ENCODE peak calls at places on chromosomes 13 and 19, in four cellular contexts. One of them, this sample, is unnamed.
A peak's percentile ranks its signal among the peaks of the same experiment; 100 is the strongest.

GRCh38 chr19:41479757-41480191 is 36.8 kb downstream of the ERICH4 start:
- DNase-seq in activated naive CD8-positive, alpha-beta T cell treated with anti-CD3 and anti-CD28 coated beads, Interleukin-2, amount 10 ng/mL, durations not matched to agents 7 days and 5 days: no peak
- DNase-seq in glutamatergic neuron: no peak
- DNase-seq in lower leg skin: no peak
- DNase-seq in this sample: no peak

GRCh38 chr19:32181356-32181920 is 164.0 kb upstream of the ZNF507 start:
- DNase-seq in glutamatergic neuron: no peak
- DNase-seq in lower leg skin: peak; percentile 59
- DNase-seq in activated naive CD8-positive, alpha-beta T cell treated with anti-CD3 and anti-CD28 coated beads, Interleukin-2, amount 10 ng/mL, durations not matched to agents 7 days and 5 days: no peak
- DNase-seq in this sample: no peak

GRCh38 chr13:66558511-66558910 is 671.6 kb downstream of the PCDH9 start:
- DNase-seq in glutamatergic neuron: no peak
- DNase-seq in lower leg skin: no peak
- DNase-seq in activated naive CD8-positive, alpha-beta T cell treated with anti-CD3 and anti-CD28 coated beads, Interleukin-2, amount 10 ng/mL, durations not matched to agents 7 days and 5 days: no peak
- DNase-seq in this sample: no peak

GRCh38 chr19:2533686-2534085 is 57.8 kb downstream of the GADD45B start:
- DNase-seq in glutamatergic neuron: no peak
- DNase-seq in lower leg skin: no peak
- DNase-seq in activated naive CD8-positive, alpha-beta T cell treated with anti-CD3 and anti-CD28 coated beads, Interleukin-2, amount 10 ng/mL, durations not matched to agents 7 days and 5 days: no peak
- DNase-seq in this sample: no peak

GRCh38 chr19:50331187-50332013 is 2.2 kb upstream of the KCNC3 start:
- DNase-seq in activated naive CD8-positive, alpha-beta T cell treated with anti-CD3 and anti-CD28 coated beads, Interleukin-2, amount 10 ng/mL, durations not matched to agents 7 days and 5 days: no peak
- DNase-seq in glutamatergic neuron: no peak
- DNase-seq in lower leg skin: no peak
- DNase-seq in this sample: no peak

GRCh38 chr13:28136916-28137315 is 1.4 kb upstream of the PAN3 start:
- DNase-seq in glutamatergic neuron: no peak
- DNase-seq in activated naive CD8-positive, alpha-beta T cell treated with anti-CD3 and anti-CD28 coated beads, Interleukin-2, amount 10 ng/mL, durations not matched to agents 7 days and 5 days: no peak
- DNase-seq in lower leg skin: no peak
- DNase-seq in this sample: no peak

GRCh38 chr19:29603308-29603707 is 2.8 kb upstream of the POP4 start:
- DNase-seq in lower leg skin: no peak
- DNase-seq in glutamatergic neuron: no peak
- DNase-seq in activated naive CD8-positive, alpha-beta T cell treated with anti-CD3 and anti-CD28 coated beads, Interleukin-2, amount 10 ng/mL, durations not matched to agents 7 days and 5 days: no peak
- DNase-seq in this sample: no peak

GRCh38 chr13:111027481-111028439 is 87.3 kb upstream of the ARHGEF7 start:
- DNase-seq in activated naive CD8-positive, alpha-beta T cell treated with anti-CD3 and anti-CD28 coated beads, Interleukin-2, amount 10 ng/mL, durations not matched to agents 7 days and 5 days: no peak
- DNase-seq in glutamatergic neuron: no peak
- DNase-seq in lower leg skin: no peak
- DNase-seq in this sample: no peak

GRCh38 chr19:1489463-1489971 is 633 bp downstream of the PCSK4 start:
- DNase-seq in glutamatergic neuron: peak; percentile 25
- DNase-seq in lower leg skin: no peak
- DNase-seq in activated naive CD8-positive, alpha-beta T cell treated with anti-CD3 and anti-CD28 coated beads, Interleukin-2, amount 10 ng/mL, durations not matched to agents 7 days and 5 days: no peak
- DNase-seq in this sample: no peak

GRCh38 chr13:112143753-112144615 is 77.0 kb downstream of the SOX1 start:
- DNase-seq in activated naive CD8-positive, alpha-beta T cell treated with anti-CD3 and anti-CD28 coated beads, Interleukin-2, amount 10 ng/mL, durations not matched to agents 7 days and 5 days: no peak
- DNase-seq in lower leg skin: peak; percentile 72
- DNase-seq in glutamatergic neuron: no peak
- DNase-seq in this sample: no peak

GRCh38 chr19:44725251-44725650 is 23.3 kb upstream of the BCL3 start:
- DNase-seq in glutamatergic neuron: no peak
- DNase-seq in activated naive CD8-positive, alpha-beta T cell treated with anti-CD3 and anti-CD28 coated beads, Interleukin-2, amount 10 ng/mL, durations not matched to agents 7 days and 5 days: no peak
- DNase-seq in lower leg skin: no peak
- DNase-seq in this sample: no peak

GRCh38 chr19:42461700-42462324 is 19.1 kb upstream of the CXCL17 start:
- DNase-seq in glutamatergic neuron: no peak
- DNase-seq in activated naive CD8-positive, alpha-beta T cell treated with anti-CD3 and anti-CD28 coated beads, Interleukin-2, amount 10 ng/mL, durations not matched to agents 7 days and 5 days: no peak
- DNase-seq in lower leg skin: no peak
- DNase-seq in this sample: no peak

GRCh38 chr13:74929436-74929835 is 552.5 kb downstream of the TBC1D4 start:
- DNase-seq in lower leg skin: no peak
- DNase-seq in activated naive CD8-positive, alpha-beta T cell treated with anti-CD3 and anti-CD28 coated beads, Interleukin-2, amount 10 ng/mL, durations not matched to agents 7 days and 5 days: no peak
- DNase-seq in glutamatergic neuron: no peak
- DNase-seq in this sample: no peak

This sample was measured in BE2C.